ENCODE peak calls at places on chromosomes 3 and 15, in four cellular contexts. L is OCI-LY7; G is pulmonary artery endothelial cell; O is activated T-cell treated with anti-CD3 and anti-CD28 coated beads, Interleukin-2, amount 50 U/mL, for 72 hours. P is an unnamed sample.

GRCh38 chr3:109532257-109533216 is 195.2 kb upstream of the DPPA4 start:
- DNase-seq in G (no peak), O (peak), L (peak), P (peak)

GRCh38 chr15:48012191-48012590 is 108.6 kb upstream of the SLC24A5 start:
- DNase-seq in G (no peak), O (no peak), L (no peak), P (no peak)

GRCh38 chr3:160152638-160153037 is 72.6 kb upstream of the C3orf80 start:
- DNase-seq in G (no peak), L (no peak), O (no peak), P (no peak)

GRCh38 chr3:64686446-64686908 is 1.3 kb downstream of the ADAMTS9 start:
- DNase-seq in O (no peak), L (no peak), G (no peak), P (peak)

GRCh38 chr3:128275316-128276150 is 122.3 kb downstream of the EEFSEC start:
- DNase-seq in O (no peak), G (no peak), L (no peak), P (no peak)

GRCh38 chr15:87362531-87362930 is 894.0 kb downstream of the NTRK3 start:
- DNase-seq in O (no peak), G (no peak), L (no peak), P (no peak)

GRCh38 chr3:61378321-61378720 is 127.1 kb upstream of the FHIT start:
- DNase-seq in L (no peak), G (no peak), O (no peak), P (no peak)

GRCh38 chr3:30511524-30512278 is 94.7 kb upstream of the TGFBR2 start:
- DNase-seq in G (no peak), O (no peak), L (no peak), P (no peak)

GRCh38 chr15:98347001-98347400 is 301.3 kb upstream of the IGF1R start:
- DNase-seq in O (no peak), G (no peak), L (no peak), P (no peak)

GRCh38 chr3:138300657-138301056 is 29.0 kb downstream of the NME9 start:
- DNase-seq in L (no peak), G (no peak), O (no peak), P (no peak)

P was measured in RKO.